ENCODE peak calls at places on chromosome 16, in four cellular contexts. P, O, S and G are unnamed samples.

GRCh38 chr16:12426122-12426521 is 377.6 kb downstream of the CPPED1 start:
- DNase-seq in O (no peak), S (no peak), P (no peak), G (no peak)

GRCh38 chr16:66481081-66481942 is 54.2 kb downstream of the BEAN1 start:
- DNase-seq in S (no peak), P (no peak), O (no peak), G (no peak)

GRCh38 chr16:29826342-29826695 is 6.1 kb downstream of the MVP start:
- DNase-seq in P (no peak), S (no peak), O (peak; percentile 42), G (no peak)

GRCh38 chr16:72084445-72084844 is 9.0 kb downstream of the TXNL4B start:
- DNase-seq in O (no peak), S (no peak), P (no peak), G (no peak)

GRCh38 chr16:89973235-89973634 is 24.7 kb downstream of the DEF8 start:
- DNase-seq in P (no peak), O (no peak), S (no peak), G (no peak)

GRCh38 chr16:55528974-55529373 is 20.1 kb downstream of the LPCAT2 start:
- DNase-seq in O (no peak), P (no peak), S (no peak), G (no peak)

GRCh38 chr16:86929149-86929871 is 351.0 kb downstream of the FOXL1 start:
- DNase-seq in S (no peak), O (peak; percentile 33), P (no peak), G (no peak)

GRCh38 chr16:6946802-6947201 is 385.8 kb upstream of the RBFOX1 start:
- DNase-seq in S (no peak), O (no peak), P (no peak), G (no peak)

GRCh38 chr16:57592591-57593003 is 35.8 kb upstream of the ADGRG1 start:
- DNase-seq in O (no peak), P (peak; percentile 5), S (no peak), G (no peak)

GRCh38 chr16:53714080-53715050 is 10.4 kb downstream of the FTO start:
- DNase-seq in P (no peak), S (no peak), O (peak; percentile 33), G (no peak)

GRCh38 chr16:77869997-77870813 is 81.8 kb downstream of the VAT1L start:
- DNase-seq in O (peak; percentile 34), S (no peak), P (no peak), G (no peak)

GRCh38 chr16:29819506-29819905 is 756 bp upstream of the MVP start:
- DNase-seq in O (peak; percentile 62), S (no peak), P (peak; percentile 44), G (no peak)

GRCh38 chr16:58638148-58639036 is 8.8 kb upstream of the CNOT1 start:
- DNase-seq in S (peak; percentile 18), P (peak; percentile 32), O (peak; percentile 83), G (no peak)

GRCh38 chr16:4679156-4679853 is 14.1 kb upstream of the NUDT16L1 start:
- DNase-seq in S (no peak), O (no peak), P (peak; percentile 43), G (no peak)

GRCh38 chr16:88535181-88535856 is 34.9 kb upstream of the ZC3H18 start:
- DNase-seq in P (no peak), O (no peak), S (no peak), G (no peak)

GRCh38 chr16:67000384-67001158 is 12.2 kb downstream of the CES4A start:
- DNase-seq in O (peak; percentile 57), S (no peak), P (peak; percentile 76), G (peak; percentile 80)

GRCh38 chr16:70454221-70455034 is at the start of gene FCSK:
- DNase-seq in S (no peak), O (peak; percentile 63), P (peak; percentile 71), G (peak; percentile 71)

GRCh38 chr16:77063617-77064016 is 127.4 kb upstream of the MON1B start:
- DNase-seq in P (no peak), O (no peak), S (no peak), G (no peak)

GRCh38 chr16:87956169-87956770 is 5.0 kb downstream of the BANP start:
- DNase-seq in S (no peak), O (peak; percentile 35), P (no peak), G (no peak)

GRCh38 chr16:67525176-67525860 is 3.3 kb upstream of the RIPOR1 start:
- DNase-seq in S (no peak), P (no peak), O (no peak), G (no peak)

GRCh38 chr16:3467920-3468319 is 24.4 kb downstream of the NAA60 start:
- DNase-seq in S (no peak), O (no peak), P (no peak), G (no peak)

GRCh38 chr16:51762081-51762995 is 611.3 kb upstream of the SALL1 start:
- DNase-seq in S (peak; percentile 60), O (peak; percentile 75), P (peak; percentile 85), G (peak; percentile 90)

GRCh38 chr16:47694543-47694942 is 233.4 kb downstream of the PHKB start:
- DNase-seq in S (no peak), O (no peak), P (no peak), G (no peak)

GRCh38 chr16:85878875-85879274 is 20.1 kb upstream of the IRF8 start:
- DNase-seq in O (no peak), S (no peak), P (no peak), G (no peak)

GRCh38 chr16:28304214-28304613 is 11.9 kb downstream of the SBK1 start:
- DNase-seq in S (no peak), O (peak; percentile 47), P (no peak), G (no peak)

GRCh38 chr16:27246439-27246838 is 22.1 kb downstream of the NSMCE1 start:
- DNase-seq in S (no peak), P (no peak), O (no peak), G (no peak)

GRCh38 chr16:69171325-69172095 is 15.5 kb upstream of the SNTB2 start:
- DNase-seq in S (no peak), P (no peak), O (no peak), G (no peak)

GRCh38 chr16:85816159-85816558 is 16.7 kb downstream of the COX4I1 start:
- DNase-seq in P (no peak), O (no peak), S (no peak), G (no peak)

GRCh38 chr16:67805718-67806427 is 487 bp downstream of the RANBP10 start:
- DNase-seq in O (peak; percentile 32), S (no peak), P (no peak), G (peak; percentile 28)

GRCh38 chr16:1216681-1217400 is 8.2 kb downstream of the TPSG1 start:
- DNase-seq in S (no peak), O (no peak), P (no peak), G (no peak)

GRCh38 chr16:22318690-22319358 is 21.6 kb downstream of the POLR3E start:
- DNase-seq in S (no peak), P (peak; percentile 42), O (no peak), G (no peak)

GRCh38 chr16:10876799-10877341 is at the start of gene CIITA:
- DNase-seq in O (peak; percentile 75), P (peak; percentile 57), S (no peak), G (peak; percentile 65)

GRCh38 chr16:13823501-13823900 is 96.5 kb upstream of the ERCC4 start:
- DNase-seq in P (no peak), S (no peak), O (no peak), G (no peak)

GRCh38 chr16:88710556-88710955 is 4.3 kb downstream of the CTU2 start:
- DNase-seq in O (no peak), P (no peak), S (no peak), G (no peak)

GRCh38 chr16:4709481-4709880 is 16.1 kb downstream of the NUDT16L1 start:
- DNase-seq in P (no peak), S (no peak), O (no peak), G (no peak)

GRCh38 chr16:12330977-12331376 is 354.4 kb downstream of the SNX29 start:
- DNase-seq in O (no peak), S (no peak), P (no peak), G (no peak)

GRCh38 chr16:56632160-56632847 is at the start of gene MT1M:
- DNase-seq in P (peak; percentile 73), S (no peak), O (peak; percentile 47), G (peak; percentile 49)

GRCh38 chr16:21263640-21264211 is 14.4 kb downstream of the CRYM start:
- DNase-seq in P (no peak), O (peak; percentile 73), S (no peak), G (no peak)

GRCh38 chr16:84593825-84594724 is 23.8 kb downstream of the COTL1 start:
- DNase-seq in S (no peak), P (no peak), O (no peak), G (peak; percentile 65)

GRCh38 chr16:84594725-84595038 is 23.2 kb downstream of the COTL1 start:
- DNase-seq in P (no peak), O (no peak), S (no peak), G (no peak)

GRCh38 chr16:84595052-84595481 is 22.8 kb downstream of the COTL1 start:
- DNase-seq in O (no peak), S (no peak), P (peak; percentile 49), G (no peak)

GRCh38 chr16:84589975-84590719 is 27.7 kb downstream of the COTL1 start:
- DNase-seq in P (no peak), O (no peak), S (no peak), G (no peak)

DNA sequence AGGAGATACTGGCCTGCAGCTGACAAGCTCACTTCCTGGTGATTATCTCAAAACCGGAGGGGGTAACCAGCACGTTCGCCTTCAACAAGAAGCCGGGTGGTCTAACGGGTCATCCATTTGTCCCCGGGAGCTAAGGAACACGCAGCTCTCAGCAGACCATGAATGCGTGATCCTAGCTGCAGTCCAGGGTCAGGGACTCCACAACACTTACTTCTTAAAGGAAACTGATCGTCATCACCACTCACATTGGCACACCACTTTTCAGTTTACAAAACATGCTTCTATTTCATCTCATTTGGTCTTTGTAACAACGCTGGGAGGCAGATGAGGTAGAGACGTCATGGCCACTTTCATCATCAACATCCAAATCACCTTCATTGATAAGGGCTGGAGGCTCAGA is 25.2 kb downstream of the COTL1 start:
- DNase-seq in P (no peak), S (no peak), O (no peak), G (no peak)
- H3K27ac ChIP-seq in P (no peak overlapping the region), S (no peak overlapping the region), O (no peak overlapping the region), G (no peak overlapping the region)

DNA sequence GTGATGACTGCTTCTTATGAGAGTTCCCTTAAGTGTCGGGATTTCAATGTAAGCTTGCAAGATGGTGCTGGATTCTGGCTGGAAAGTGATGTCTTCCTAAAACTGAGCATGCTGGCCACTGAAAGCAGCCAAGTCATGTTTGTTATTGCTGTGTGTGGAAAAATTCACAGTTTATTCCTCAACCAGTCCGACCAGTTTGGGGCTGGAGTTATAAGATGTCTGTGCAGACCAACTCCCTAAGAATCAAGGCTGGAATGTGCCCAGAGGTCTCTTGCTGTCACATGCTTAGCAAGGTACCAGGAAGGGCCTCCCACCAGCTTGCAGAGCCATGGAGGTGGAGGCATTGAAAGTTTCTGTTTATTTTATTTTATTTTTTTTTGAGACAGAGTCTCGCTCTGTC is 37.1 kb upstream of the GAN start:
- DNase-seq in O (no peak), S (no peak), P (no peak), G (no peak)
- H3K27ac ChIP-seq in O (no peak overlapping the region), S (no peak overlapping the region), P (no peak overlapping the region), G (no peak overlapping the region)

GRCh38 chr16:25107466-25107792 is 4.1 kb upstream of the LCMT1 start:
- DNase-seq in P (peak; percentile 25), O (no peak), S (no peak), G (no peak)
- H3K27ac ChIP-seq in P (peak overlapping the region; percentile 80), O (peak overlapping the region; percentile 84), S (no peak overlapping the region), G (peak overlapping the region; percentile 85)

GRCh38 chr16:79892278-79892677 is 291.7 kb upstream of the MAF start:
- DNase-seq in O (no peak), S (no peak), P (no peak), G (no peak)
- H3K27ac ChIP-seq in O (no peak overlapping the region), S (no peak overlapping the region), P (no peak overlapping the region), G (no peak overlapping the region)